ENCODE peak calls at places on chromosomes 6 and 20, in four cellular contexts. I is GM23248; D is CD8-positive, alpha-beta T cell; N is CD8-positive, alpha-beta memory T cell. T is an unnamed sample.
A peak's percentile ranks its signal among the peaks of the same experiment; 100 is the strongest.

GRCh38 chr20:34744340-34744739 is 40.2 kb downstream of the TP53INP2 start:
- DNase-seq in I (no peak), D (no peak), N (no peak), T (no peak)

GRCh38 chr20:45066372-45066771 is 34.6 kb downstream of the KCNS1 start:
- DNase-seq in I (no peak), D (no peak), N (no peak), T (no peak)

GRCh38 chr20:29740951-29741593 is 1516.4 kb upstream of the DEFB115 start:
- DNase-seq in I (no peak), D (no peak), N (no peak), T (no peak)

GRCh38 chr20:19769516-19769915 is 11.5 kb downstream of the RIN2 start:
- DNase-seq in I (no peak), D (no peak), N (no peak), T (no peak)

GRCh38 chr6:6696867-6697531 is 108.5 kb downstream of the LY86 start:
- DNase-seq in I (peak; percentile 84), D (no peak), N (no peak), T (no peak)

GRCh38 chr20:13525225-13525940 is 113.3 kb downstream of the TASP1 start:
- DNase-seq in I (peak; percentile 90), D (no peak), N (no peak), T (no peak)

GRCh38 chr6:135938588-135939215 is 87.2 kb downstream of the PDE7B start:
- DNase-seq in I (peak; percentile 75), D (no peak), N (no peak), T (no peak)

GRCh38 chr20:1467355-1468116 is 887 bp upstream of the NSFL1C start:
- DNase-seq in I (no peak), D (no peak), N (peak; percentile 15), T (peak; percentile 2)

GRCh38 chr6:16333580-16333979 is 95.2 kb downstream of the GMPR start:
- DNase-seq in I (peak; percentile 79), D (no peak), N (no peak), T (no peak)

GRCh38 chr6:3796396-3796795 is 44.9 kb upstream of the PXDC1 start:
- DNase-seq in I (no peak), D (no peak), N (no peak), T (no peak)

GRCh38 chr6:2108700-2109306 is 136.6 kb downstream of the GMDS start:
- DNase-seq in I (no peak), D (no peak), N (no peak), T (no peak)

GRCh38 chr20:62898970-62899632 is 27.2 kb downstream of the DIDO1 start:
- DNase-seq in I (no peak), D (no peak), N (no peak), T (no peak)

GRCh38 chr20:63056236-63057132 is 49.7 kb upstream of the BHLHE23 start:
- DNase-seq in I (peak; percentile 59), D (peak; percentile 32), N (peak; percentile 43), T (peak; percentile 33)

GRCh38 chr6:121560476-121560875 is 125.0 kb downstream of the GJA1 start:
- DNase-seq in I (no peak), D (no peak), N (no peak), T (no peak)

GRCh38 chr6:89353118-89353556 is 615 bp upstream of the UBE2J1 start:
- DNase-seq in I (no peak), D (no peak), N (no peak), T (no peak)

GRCh38 chr6:126118058-126118759 is 131.9 kb downstream of the TRMT11 start:
- DNase-seq in I (peak; percentile 29), D (no peak), N (no peak), T (no peak)

GRCh38 chr20:34708621-34709043 is 4.5 kb downstream of the TP53INP2 start:
- DNase-seq in I (peak; percentile 56), D (peak; percentile 63), N (peak; percentile 66), T (peak; percentile 40)

GRCh38 chr20:23242104-23242503 is 108.5 kb upstream of the NXT1 start:
- DNase-seq in I (no peak), D (no peak), N (no peak), T (no peak)

GRCh38 chr6:110554966-110555460 is 78.6 kb upstream of the SLC22A16 start:
- DNase-seq in I (no peak), D (no peak), N (no peak), T (no peak)

GRCh38 chr20:46708172-46708860 is 1.1 kb upstream of the SLC2A10 start:
- DNase-seq in I (no peak), D (no peak), N (no peak), T (no peak)

GRCh38 chr6:33926451-33926850 is 122.6 kb upstream of the MLN start:
- DNase-seq in I (peak; percentile 22), D (no peak), N (no peak), T (no peak)

GRCh38 chr20:41654292-41654691 is 36.1 kb upstream of the CHD6 start:
- DNase-seq in I (no peak), D (no peak), N (no peak), T (no peak)

GRCh38 chr6:4973415-4973814 is 30.4 kb downstream of the RPP40 start:
- DNase-seq in I (no peak), D (no peak), N (no peak), T (no peak)

GRCh38 chr6:30954631-30955366 is 14.0 kb downstream of the MUCL3 start:
- DNase-seq in I (peak; percentile 35), D (no peak), N (peak; percentile 3), T (no peak)

GRCh38 chr6:23262864-23263263 is 693.5 kb downstream of the HDGFL1 start:
- DNase-seq in I (no peak), D (no peak), N (no peak), T (no peak)

GRCh38 chr6:108446629-108447150 is 114.0 kb upstream of the FOXO3 start:
- DNase-seq in I (peak; percentile 5), D (no peak), N (no peak), T (no peak)

GRCh38 chr20:61953037-61953788 is 112.5 kb downstream of the TAF4 start:
- DNase-seq in I (no peak), D (no peak), N (no peak), T (no peak)

GRCh38 chr6:90463359-90463758 is 123.5 kb downstream of the MAP3K7 start:
- DNase-seq in I (no peak), D (peak; percentile 24), N (peak; percentile 39), T (peak; percentile 32)

GRCh38 chr6:116511424-116512131 is at the start of gene CALHM5:
- DNase-seq in I (peak; percentile 94), D (no peak), N (no peak), T (no peak)

GRCh38 chr6:129100164-129100563 is 217.2 kb downstream of the LAMA2 start:
- DNase-seq in I (no peak), D (no peak), N (no peak), T (no peak)

GRCh38 chr6:36546664-36546957 is 668 bp downstream of the STK38 start:
- DNase-seq in I (no peak), D (no peak), N (no peak), T (no peak)

GRCh38 chr6:36542041-36542440 is 5.2 kb downstream of the STK38 start:
- DNase-seq in I (no peak), D (no peak), N (no peak), T (no peak)

GRCh38 chr6:36546958-36547645 is at the start of gene STK38:
- DNase-seq in I (peak; percentile 94), D (peak; percentile 96), N (peak; percentile 87), T (peak; percentile 86)

GRCh38 chr6:36545767-36546663 is 1.3 kb downstream of the STK38 start:
- DNase-seq in I (peak; percentile 69), D (no peak), N (peak; percentile 45), T (peak; percentile 32)

GRCh38 chr6:36544228-36544627 is 3.1 kb downstream of the STK38 start:
- DNase-seq in I (peak; percentile 78), D (peak; percentile 63), N (peak; percentile 88), T (peak; percentile 82)
- H3K4me1 ChIP-seq in I (peaks cover 33% of the 10 kb centered on the region), D (peaks cover 61% of the 10 kb centered on the region), N (peaks cover 63% of the 10 kb centered on the region), T (peaks cover 67% of the 10 kb centered on the region)

DNA sequence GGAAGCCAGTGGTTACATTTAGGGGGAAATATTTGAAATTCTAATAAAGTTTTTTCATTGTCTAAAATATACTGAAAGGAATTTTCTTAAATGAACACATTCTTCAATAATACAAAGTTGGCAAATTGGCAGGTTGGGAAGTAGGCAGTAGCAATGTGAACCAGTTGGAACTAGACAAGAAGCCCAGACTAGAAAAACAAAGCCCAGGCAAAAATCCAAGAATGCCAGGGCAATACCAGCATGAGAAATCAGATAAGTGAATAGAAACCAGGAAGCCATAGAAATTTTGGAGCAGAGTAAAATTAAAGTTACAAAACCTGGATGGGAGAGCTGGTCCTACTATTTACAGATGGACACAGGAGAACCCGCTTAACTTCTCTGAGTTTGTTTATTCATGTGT is 52.2 kb downstream of the TPBG start:
- DNase-seq in I (peak; percentile 12), D (no peak), N (no peak), T (no peak)
- H3K27me3 ChIP-seq in I (no peaks in the 10 kb centered on the region), D (no peaks in the 10 kb centered on the region), N (no peaks in the 10 kb centered on the region), T (no peaks in the 10 kb centered on the region)

GRCh38 chr6:168695701-168696100 is 254.7 kb downstream of the SMOC2 start:
- DNase-seq in I (no peak), D (no peak), N (no peak), T (no peak)

GRCh38 chr6:168698923-168699322 is 257.9 kb downstream of the SMOC2 start:
- DNase-seq in I (no peak), D (no peak), N (no peak), T (no peak)

GRCh38 chr6:168703970-168704369 is 263.0 kb downstream of the SMOC2 start:
- DNase-seq in I (no peak), D (no peak), N (no peak), T (no peak)

GRCh38 chr6:168700880-168701279 is 259.9 kb downstream of the SMOC2 start:
- DNase-seq in I (no peak), D (no peak), N (no peak), T (no peak)

DNA sequence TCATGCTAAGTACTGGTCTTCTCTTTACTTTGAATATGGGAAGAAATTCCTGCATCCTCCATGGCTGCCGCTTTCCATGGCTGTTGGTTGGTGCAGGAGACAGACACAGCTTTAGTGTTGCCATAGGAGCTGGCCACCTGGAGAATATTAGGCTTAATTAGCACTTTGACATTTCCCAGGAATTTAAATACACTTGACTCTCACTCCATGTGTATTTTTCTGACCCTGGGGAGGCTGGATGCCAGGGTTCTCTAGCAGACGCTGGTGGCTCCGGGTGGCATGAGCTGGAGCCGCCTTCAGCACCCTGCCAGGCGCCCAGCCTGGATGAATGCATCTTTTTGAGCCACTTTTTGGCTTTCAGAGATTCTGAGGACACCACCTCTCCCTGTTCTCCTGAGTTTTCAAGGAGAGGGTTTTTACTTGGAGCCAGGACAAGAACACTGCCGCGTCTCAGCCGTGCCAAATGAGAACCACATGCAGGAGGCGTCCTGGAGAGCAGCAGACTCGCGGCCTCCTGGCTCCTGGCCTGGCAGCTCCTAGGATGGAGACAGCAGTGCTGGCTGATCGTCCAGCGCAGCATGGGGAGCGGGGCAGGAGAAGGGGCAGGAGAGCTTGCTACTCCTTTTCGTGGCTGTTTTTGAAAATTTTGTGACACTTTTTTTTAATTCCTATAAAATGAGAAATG is 258.8 kb downstream of the SMOC2 start:
- DNase-seq in I (no peak), D (no peak), N (no peak), T (no peak)
- H3K9me3 ChIP-seq in I (no peaks in the 10 kb centered on the region), D (no peaks in the 10 kb centered on the region), N (no peaks in the 10 kb centered on the region), T (no peaks in the 10 kb centered on the region)

GRCh38 chr6:37984578-37984977 is 165.1 kb downstream of the ZFAND3 start:
- DNase-seq in I (no peak), D (no peak), N (no peak), T (no peak)
- H3K4me1 ChIP-seq in I (peaks cover 45% of the 10 kb centered on the region), D (peaks cover 33% of the 10 kb centered on the region), N (peaks cover 27% of the 10 kb centered on the region), T (no peaks in the 10 kb centered on the region)

GRCh38 chr6:168100011-168100802 is 21.2 kb upstream of the FRMD1 start:
- DNase-seq in I (no peak), D (no peak), N (no peak), T (no peak)
- H3K27me3 ChIP-seq in I (peaks cover 41% of the 10 kb centered on the region), D (peaks cover 3% of the 10 kb centered on the region), N (no peaks in the 10 kb centered on the region), T (no peaks in the 10 kb centered on the region)